ENCODE peak calls at places on chromosomes 7 and 10, in ten cellular contexts. A is A549, M is endothelial cell of umbilical vein, B is HCT116, G is SK-N-SH, P is H1, D is WTC11, K is GM12878, T is HepG2, C is K562. J is an unnamed sample.

GRCh38 chr10:34018129-34018528 is 683.7 kb upstream of the NRP1 start:
- DNase-seq in D (no peak), M (no peak), A (peak), C (no peak), P (no peak), B (no peak), G (no peak), T (no peak), K (no peak), J (peak)

GRCh38 chr7:93307131-93307660 is 75.0 kb downstream of the VPS50 start:
- DNase-seq in M (no peak), A (peak), D (no peak), G (no peak), K (no peak), P (no peak), B (no peak), C (no peak), T (peak), J (no peak)

GRCh38 chr7:132933076-132933466 is 148.8 kb downstream of the CHCHD3 start:
- DNase-seq in T (no peak), C (no peak), P (no peak), G (no peak), B (no peak), A (no peak), K (no peak), D (no peak), M (no peak), J (peak)

GRCh38 chr7:33916357-33917081 is 11.2 kb downstream of the BMPER start:
- DNase-seq in D (no peak), T (no peak), M (no peak), K (no peak), A (no peak), P (no peak), G (no peak), B (no peak), C (no peak), J (no peak)

GRCh38 chr10:77532068-77532467 is 105.5 kb downstream of the KCNMA1 start:
- DNase-seq in P (no peak), K (no peak), C (no peak), B (no peak), M (no peak), G (no peak), A (no peak), T (no peak), D (no peak), J (no peak)

GRCh38 chr10:61899997-61900828 is 1.3 kb upstream of the ARID5B start:
- DNase-seq in M (peak), G (peak), A (peak), T (peak), C (peak), D (peak), K (peak), B (no peak), P (no peak), J (peak)

GRCh38 chr7:64655811-64656210 is 10.1 kb upstream of the ZNF107 start:
- DNase-seq in B (no peak), C (no peak), K (no peak), A (no peak), G (no peak), P (no peak), M (no peak), D (no peak), T (no peak), J (no peak)

GRCh38 chr7:156665101-156665500 is 24.5 kb downstream of the RNF32 start:
- DNase-seq in C (no peak), D (no peak), A (no peak), P (no peak), M (no peak), K (no peak), G (no peak), B (no peak), T (peak), J (no peak)

GRCh38 chr10:93968452-93969044 is 25.2 kb upstream of the PLCE1 start:
- DNase-seq in P (no peak), D (no peak), C (no peak), A (no peak), T (no peak), K (no peak), M (no peak), B (no peak), G (no peak), J (no peak)

GRCh38 chr10:49318028-49318427 is 19.1 kb downstream of the C10orf71 start:
- DNase-seq in P (no peak), D (no peak), M (no peak), G (no peak), B (no peak), T (no peak), A (no peak), C (no peak), K (no peak), J (no peak)

GRCh38 chr10:85152488-85152887 is 824.1 kb downstream of the CCSER2 start:
- DNase-seq in T (no peak), B (no peak), C (no peak), M (no peak), A (no peak), K (no peak), G (no peak), P (no peak), D (no peak), J (no peak)

GRCh38 chr7:92634924-92635519 is 44.8 kb upstream of the FAM133B start:
- DNase-seq in A (peak), M (peak), P (no peak), T (peak), D (no peak), C (no peak), B (peak), G (peak), K (no peak), J (peak)

GRCh38 chr7:140314571-140315480 is 83.5 kb downstream of the SLC37A3 start:
- DNase-seq in A (no peak), M (no peak), C (no peak), T (no peak), D (no peak), B (no peak), K (no peak), P (no peak), G (no peak), J (no peak)

GRCh38 chr10:102208311-102209035 is 17.6 kb upstream of the ELOVL3 start:
- DNase-seq in M (peak), C (no peak), B (no peak), P (no peak), G (peak), D (no peak), K (no peak), A (no peak), T (no peak), J (no peak)

GRCh38 chr7:15561840-15562239 is at the start of gene AGMO:
- DNase-seq in T (peak), P (no peak), G (no peak), D (no peak), C (no peak), K (no peak), B (no peak), M (peak), A (peak), J (no peak)

GRCh38 chr10:69045441-69046300 is 42.2 kb upstream of the SRGN start:
- DNase-seq in P (no peak), K (peak), A (no peak), B (no peak), C (no peak), M (no peak), G (no peak), T (no peak), D (no peak), J (peak)

GRCh38 chr7:106111671-106112117 is 418 bp downstream of the SYPL1 start:
- DNase-seq in M (no peak), P (no peak), T (peak), C (peak), G (peak), K (no peak), B (peak), D (no peak), A (peak), J (peak)

GRCh38 chr10:13270877-13271551 is 28.9 kb downstream of the PHYH start:
- DNase-seq in K (no peak), C (peak), P (no peak), M (no peak), G (no peak), T (no peak), A (peak), B (peak), D (no peak), J (peak)
- TF ChIP-seq MAX in K (no peak), C (no peak), P (no peak), M (no peak), G (no peak), T (no peak), A (no peak), B (no peak), D (no peak), J (no peak)

DNA sequence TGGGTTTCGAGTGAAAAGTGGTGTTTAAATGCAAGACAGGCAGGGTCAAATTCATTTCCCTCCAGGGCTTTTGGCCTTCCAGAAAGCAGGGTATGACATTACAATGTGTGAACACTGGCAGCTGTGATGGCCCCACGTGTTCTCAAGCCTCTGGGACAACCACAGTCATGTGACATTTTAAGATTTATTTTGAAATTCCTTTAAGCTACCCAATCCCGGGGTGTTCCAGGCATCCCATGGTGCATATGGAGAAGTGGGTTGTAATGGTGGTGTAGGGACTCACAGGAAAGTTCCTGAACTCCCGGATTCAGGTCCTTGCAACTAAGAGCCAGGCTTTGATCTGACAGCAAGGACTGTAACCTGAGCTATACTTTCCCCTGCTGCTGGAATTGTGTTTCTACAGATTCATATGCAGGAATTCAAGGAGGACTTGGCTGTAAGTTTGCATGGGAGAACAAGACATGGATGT is 46.7 kb downstream of the INSYN2A start:
- DNase-seq in D (no peak), A (no peak), T (no peak), G (no peak), M (no peak), C (no peak), P (no peak), K (no peak), B (no peak), J (no peak)
- TF ChIP-seq MAX in D (no peak), A (no peak), T (no peak), G (no peak), M (no peak), C (no peak), P (no peak), K (no peak), B (peak), J (no peak)

GRCh38 chr7:134750083-134751062 is 29.1 kb upstream of the CALD1 start:
- DNase-seq in P (peak), B (peak), C (peak), A (peak), K (no peak), G (peak), D (peak), M (peak), T (peak), J (peak)
- TF ChIP-seq MAX in P (peak), B (no peak), C (no peak), A (no peak), K (no peak), G (no peak), D (no peak), M (no peak), T (no peak), J (no peak)

GRCh38 chr10:105207596-105207995 is 566.5 kb downstream of the SORCS3 start:
- DNase-seq in G (no peak), K (no peak), B (no peak), M (no peak), D (no peak), P (no peak), T (no peak), A (no peak), C (no peak), J (no peak)

GRCh38 chr10:105206616-105207015 is 565.5 kb downstream of the SORCS3 start:
- DNase-seq in D (no peak), T (no peak), A (no peak), C (no peak), K (no peak), M (no peak), G (no peak), B (no peak), P (no peak), J (no peak)

DNA sequence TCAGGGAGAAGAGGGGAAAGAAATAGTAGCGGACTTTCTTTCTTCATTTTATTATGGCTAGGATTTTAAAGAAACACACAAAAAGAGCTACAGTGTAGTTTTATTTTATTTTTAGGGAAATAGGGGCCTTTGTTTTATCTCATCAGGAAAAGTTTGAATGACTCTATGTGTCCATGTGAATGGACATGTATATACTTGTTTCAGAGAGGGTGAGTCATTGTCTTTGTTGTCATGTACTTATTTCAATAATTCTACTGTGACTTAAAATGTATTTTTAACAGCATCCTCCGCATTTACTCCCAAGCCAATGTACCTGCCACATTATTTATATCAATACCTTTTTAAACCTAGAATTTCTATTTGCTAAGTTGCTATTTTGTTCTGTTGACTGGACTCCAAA is 569.5 kb downstream of the SORCS3 start:
- DNase-seq in T (no peak), C (no peak), P (no peak), K (no peak), A (no peak), M (no peak), B (no peak), G (no peak), D (no peak), J (no peak)
- TF ChIP-seq MAX in T (no peak), C (no peak), P (no peak), K (no peak), A (no peak), M (no peak), B (no peak), G (no peak), D (no peak), J (no peak)